ENCODE peak calls at places on chromosomes 7 and 10, in eight cellular contexts. R, D, P, I, B, U, V and C are unnamed samples.

GRCh38 chr10:12010353-12010752 is 32.3 kb downstream of the UPF2 start:
- DNase-seq in R (no peak), D (no peak), P (no peak), I (no peak), B (no peak), U (no peak), V (no peak), C (no peak)

GRCh38 chr7:142711722-142712616 is 37.3 kb upstream of the PRSS1 start:
- DNase-seq in R (no peak), D (peak), P (peak), I (no peak), B (no peak), U (no peak), V (peak), C (peak)

GRCh38 chr10:11238893-11239292 is 221.2 kb downstream of the CELF2 start:
- DNase-seq in R (no peak), D (no peak), P (no peak), I (no peak), B (no peak), U (no peak), V (no peak), C (no peak)

GRCh38 chr10:116147162-116147906 is 125.7 kb downstream of the GFRA1 start:
- DNase-seq in R (no peak), D (peak), P (no peak), I (no peak), B (no peak), U (no peak), V (no peak), C (no peak)

GRCh38 chr10:132829403-132829802 is 43.5 kb upstream of the NKX6-2 start:
- DNase-seq in R (no peak), D (no peak), P (no peak), I (no peak), B (no peak), U (no peak), V (no peak), C (no peak)

GRCh38 chr7:134515569-134516468 is 11.5 kb upstream of the AKR1B10 start:
- DNase-seq in R (no peak), D (no peak), P (peak), I (no peak), B (no peak), U (no peak), V (peak), C (no peak)

GRCh38 chr7:152663101-152663740 is 12.7 kb downstream of the XRCC2 start:
- DNase-seq in R (no peak), D (no peak), P (no peak), I (no peak), B (no peak), U (no peak), V (no peak), C (peak)

GRCh38 chr7:66247387-66248078 is 42.4 kb downstream of the TPST1 start:
- DNase-seq in R (no peak), D (no peak), P (no peak), I (no peak), B (no peak), U (no peak), V (no peak), C (no peak)

GRCh38 chr7:2966466-2967078 is 77.1 kb downstream of the CARD11 start:
- DNase-seq in R (no peak), D (no peak), P (no peak), I (no peak), B (no peak), U (no peak), V (no peak), C (no peak)

GRCh38 chr7:155590215-155591023 is 44.1 kb upstream of the CNPY1 start:
- DNase-seq in R (peak), D (peak), P (no peak), I (peak), B (peak), U (peak), V (peak), C (peak)

GRCh38 chr7:106590209-106590816 is 70.6 kb downstream of the CCDC71L start:
- DNase-seq in R (no peak), D (no peak), P (no peak), I (no peak), B (no peak), U (no peak), V (no peak), C (no peak)

GRCh38 chr10:69961168-69961863 is 91.3 kb upstream of the MACROH2A2 start:
- DNase-seq in R (no peak), D (no peak), P (no peak), I (no peak), B (no peak), U (no peak), V (no peak), C (peak)

GRCh38 chr7:17301491-17302101 is 3.1 kb downstream of the AHR start:
- DNase-seq in R (no peak), D (peak), P (no peak), I (peak), B (no peak), U (no peak), V (peak), C (peak)

GRCh38 chr7:45599851-45600706 is 25.9 kb downstream of the ADCY1 start:
- DNase-seq in R (no peak), D (no peak), P (no peak), I (peak), B (no peak), U (no peak), V (no peak), C (no peak)

GRCh38 chr10:6778992-6779701 is 199.1 kb upstream of the PRKCQ start:
- DNase-seq in R (no peak), D (no peak), P (no peak), I (peak), B (no peak), U (no peak), V (peak), C (no peak)

GRCh38 chr10:90269699-90270098 is 568.3 kb downstream of the KIF20B start:
- DNase-seq in R (no peak), D (no peak), P (no peak), I (no peak), B (no peak), U (no peak), V (no peak), C (no peak)

DNA sequence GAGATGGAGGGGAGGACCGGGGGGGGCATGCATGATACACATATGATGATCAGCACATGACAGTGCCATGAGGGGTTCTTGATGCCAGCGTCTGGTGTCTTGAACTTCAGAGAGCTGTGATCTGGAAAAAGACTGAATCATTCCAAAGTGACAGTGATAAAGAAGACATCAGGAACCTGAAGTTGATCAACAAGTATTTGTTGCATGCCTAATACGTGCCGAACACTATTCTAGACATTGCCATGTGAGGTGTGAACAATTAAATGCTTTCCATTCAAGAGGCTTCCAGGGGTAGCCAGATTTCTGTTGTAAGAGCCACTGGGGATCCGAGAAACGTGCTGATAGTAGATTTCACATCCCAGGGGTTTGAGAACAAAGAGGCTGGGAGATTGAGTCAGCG is 6.2 kb downstream of the MCM10 start:
- DNase-seq in R (no peak), D (no peak), P (no peak), I (no peak), B (no peak), U (no peak), V (no peak), C (no peak)
- H3K4me3 ChIP-seq in R (no peak), D (no peak), P (no peak), I (no peak), B (no peak), U (no peak), V (no peak), C (no peak)

DNA sequence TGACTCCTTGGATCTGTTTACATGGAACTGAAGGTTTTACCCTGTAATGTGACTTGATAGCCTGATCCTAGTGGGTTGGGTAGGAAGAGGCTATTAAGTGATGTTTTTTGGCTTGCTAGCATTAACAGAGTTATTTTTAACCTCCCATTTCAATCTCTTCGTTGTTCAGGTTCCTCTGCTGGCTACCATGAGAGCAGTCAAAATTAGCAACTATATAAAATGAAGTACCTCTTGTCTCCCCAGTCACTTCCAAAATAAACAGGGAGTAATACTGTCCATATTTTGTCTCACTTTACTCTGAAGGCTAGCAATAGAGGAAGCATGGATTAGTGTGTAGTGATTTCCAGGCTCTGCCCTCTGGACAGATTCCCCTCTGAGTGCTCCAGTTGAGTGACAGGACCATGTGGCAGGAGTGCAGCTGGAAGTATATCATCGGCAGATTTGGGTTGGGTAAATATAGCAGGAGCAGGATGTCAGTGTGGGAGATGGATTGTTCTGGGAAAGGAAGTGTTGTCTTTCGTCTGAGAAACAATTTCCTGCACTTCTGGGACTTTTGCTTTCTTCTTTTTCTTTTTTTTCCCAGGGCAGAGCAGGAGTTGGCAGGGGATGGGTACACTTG is 35.2 kb downstream of the GBF1 start:
- DNase-seq in R (no peak), D (no peak), P (no peak), I (no peak), B (peak), U (no peak), V (peak), C (no peak)
- H3K4me3 ChIP-seq in R (no peak), D (peak), P (no peak), I (no peak), B (peak), U (peak), V (peak), C (no peak)

GRCh38 chr7:4973728-4974198 is 14.8 kb upstream of the MMD2 start:
- DNase-seq in R (peak), D (peak), P (peak), I (peak), B (peak), U (peak), V (peak), C (peak)
- H3K4me3 ChIP-seq in R (peak), D (no peak), P (peak), I (peak), B (peak), U (peak), V (peak), C (peak)

DNA sequence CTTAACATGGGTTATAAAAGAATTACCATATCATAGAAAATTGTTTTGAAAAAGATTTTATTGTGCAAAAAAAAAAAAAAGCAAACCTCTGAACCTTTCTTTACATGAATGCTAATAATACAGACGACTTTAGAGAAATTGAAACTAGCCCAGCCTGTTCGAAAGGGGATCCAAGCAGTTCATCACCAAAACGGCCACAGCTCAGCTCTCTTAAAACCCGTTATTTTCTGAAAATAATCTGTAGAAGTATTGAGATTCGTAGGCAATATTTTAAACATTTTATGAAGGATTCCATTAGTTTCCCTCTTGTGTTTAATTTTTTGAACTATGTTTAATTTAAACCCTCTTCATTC is 9.9 kb upstream of the GSAP start:
- DNase-seq in R (no peak), D (no peak), P (no peak), I (no peak), B (no peak), U (no peak), V (no peak), C (no peak)
- H3K4me3 ChIP-seq in R (peak), D (no peak), P (no peak), I (no peak), B (peak), U (peak), V (peak), C (peak)

GRCh38 chr10:95741807-95742528 is 14.0 kb upstream of the ENTPD1 start:
- DNase-seq in R (no peak), D (no peak), P (no peak), I (no peak), B (no peak), U (no peak), V (peak), C (peak)
- H3K4me3 ChIP-seq in R (no peak), D (no peak), P (no peak), I (no peak), B (peak), U (no peak), V (no peak), C (no peak)

GRCh38 chr7:47452715-47453092 is 129.2 kb downstream of the TNS3 start:
- DNase-seq in R (no peak), D (no peak), P (no peak), I (no peak), B (no peak), U (no peak), V (peak), C (no peak)

GRCh38 chr7:47454066-47454950 is 127.6 kb downstream of the TNS3 start:
- DNase-seq in R (no peak), D (no peak), P (no peak), I (no peak), B (no peak), U (no peak), V (peak), C (no peak)

GRCh38 chr7:47452295-47452694 is 129.6 kb downstream of the TNS3 start:
- DNase-seq in R (no peak), D (no peak), P (no peak), I (no peak), B (no peak), U (no peak), V (no peak), C (no peak)

GRCh38 chr7:47451851-47452205 is 130.1 kb downstream of the TNS3 start:
- DNase-seq in R (no peak), D (no peak), P (no peak), I (no peak), B (no peak), U (no peak), V (peak), C (no peak)

GRCh38 chr7:47453093-47454056 is 128.5 kb downstream of the TNS3 start:
- DNase-seq in R (no peak), D (no peak), P (peak), I (peak), B (peak), U (peak), V (peak), C (no peak)
- H3K4me3 ChIP-seq in R (no peak), D (no peak), P (no peak), I (no peak), B (peak), U (peak), V (peak), C (no peak)

GRCh38 chr10:95745487-95745886 is 10.5 kb upstream of the ENTPD1 start:
- DNase-seq in R (no peak), D (no peak), P (no peak), I (no peak), B (no peak), U (no peak), V (no peak), C (no peak)

GRCh38 chr10:95742529-95742884 is 13.5 kb upstream of the ENTPD1 start:
- DNase-seq in R (peak), D (no peak), P (no peak), I (no peak), B (no peak), U (no peak), V (no peak), C (no peak)

GRCh38 chr10:95748349-95748748 is 7.6 kb upstream of the ENTPD1 start:
- DNase-seq in R (no peak), D (no peak), P (no peak), I (no peak), B (no peak), U (no peak), V (no peak), C (no peak)

GRCh38 chr10:95739046-95739445 is 16.9 kb upstream of the ENTPD1 start:
- DNase-seq in R (no peak), D (peak), P (no peak), I (no peak), B (no peak), U (no peak), V (no peak), C (no peak)

GRCh38 chr10:95742962-95743535 is 12.9 kb upstream of the ENTPD1 start:
- DNase-seq in R (no peak), D (no peak), P (no peak), I (no peak), B (no peak), U (no peak), V (no peak), C (no peak)
- H3K4me3 ChIP-seq in R (no peak), D (no peak), P (no peak), I (no peak), B (no peak), U (no peak), V (no peak), C (no peak)

DNA sequence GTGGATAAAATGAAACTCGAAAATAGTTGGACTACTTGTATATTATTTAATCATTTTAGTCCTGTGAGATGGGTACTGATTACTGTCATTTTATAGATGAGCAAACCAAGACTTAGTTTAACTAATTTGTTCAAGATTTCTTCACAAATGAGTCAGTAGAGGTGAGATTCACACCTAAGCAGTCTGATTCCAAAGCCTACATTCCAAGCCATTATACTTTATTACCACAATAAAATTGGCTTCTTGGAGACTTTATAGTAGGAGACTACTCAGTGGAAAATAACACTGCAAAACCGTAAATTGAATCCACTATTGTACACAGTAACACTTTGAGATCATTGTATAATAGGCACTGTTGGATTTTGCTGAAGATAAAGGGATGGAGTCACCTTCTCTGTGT is 2.2 kb downstream of the PHTF2 start:
- DNase-seq in R (no peak), D (no peak), P (no peak), I (no peak), B (no peak), U (no peak), V (no peak), C (no peak)
- H3K4me3 ChIP-seq in R (no peak), D (peak), P (peak), I (no peak), B (no peak), U (no peak), V (no peak), C (no peak)

GRCh38 chr10:75410135-75410787 is 8.7 kb upstream of the ZNF503 start:
- DNase-seq in R (no peak), D (no peak), P (no peak), I (no peak), B (peak), U (no peak), V (no peak), C (peak)
- H3K4me3 ChIP-seq in R (no peak), D (no peak), P (no peak), I (no peak), B (peak), U (peak), V (no peak), C (peak)